ENCODE peak calls at places on chromosome 2, in seven cellular contexts. One of them, this sample, is unnamed.

GRCh38 chr2:28286678-28287077 is 106.0 kb upstream of the FOSL2 start:
- DNase-seq in neuronal stem cell: no peak
- DNase-seq in adrenal gland: no peak
- DNase-seq in CD4-positive, CD25-positive, alpha-beta regulatory T cell: no peak
- DNase-seq in naive thymus-derived CD4-positive, alpha-beta T cell: no peak
- DNase-seq in esophagus squamous epithelium: no peak
- DNase-seq in heart right ventricle: no peak
- DNase-seq in this sample: no peak

GRCh38 chr2:206275274-206276160 is 1.1 kb downstream of the ZDBF2 start:
- DNase-seq in neuronal stem cell: no peak
- DNase-seq in adrenal gland: no peak
- DNase-seq in CD4-positive, CD25-positive, alpha-beta regulatory T cell: peak; percentile 3
- DNase-seq in naive thymus-derived CD4-positive, alpha-beta T cell: peak; percentile 50
- DNase-seq in esophagus squamous epithelium: no peak
- DNase-seq in heart right ventricle: no peak
- DNase-seq in this sample: no peak

GRCh38 chr2:174051741-174052638 is 86.8 kb upstream of the SP3 start:
- DNase-seq in neuronal stem cell: no peak
- DNase-seq in adrenal gland: no peak
- DNase-seq in CD4-positive, CD25-positive, alpha-beta regulatory T cell: no peak
- DNase-seq in naive thymus-derived CD4-positive, alpha-beta T cell: no peak
- DNase-seq in esophagus squamous epithelium: no peak
- DNase-seq in heart right ventricle: no peak
- DNase-seq in this sample: peak; percentile 61

GRCh38 chr2:61016392-61017002 is 1.0 kb upstream of the PEX13 start:
- DNase-seq in neuronal stem cell: no peak
- DNase-seq in adrenal gland: no peak
- DNase-seq in CD4-positive, CD25-positive, alpha-beta regulatory T cell: no peak
- DNase-seq in naive thymus-derived CD4-positive, alpha-beta T cell: no peak
- DNase-seq in esophagus squamous epithelium: no peak
- DNase-seq in heart right ventricle: no peak
- DNase-seq in this sample: no peak

GRCh38 chr2:26456701-26457224 is 21.2 kb downstream of the OTOF start:
- DNase-seq in neuronal stem cell: no peak
- DNase-seq in adrenal gland: no peak
- DNase-seq in CD4-positive, CD25-positive, alpha-beta regulatory T cell: no peak
- DNase-seq in naive thymus-derived CD4-positive, alpha-beta T cell: no peak
- DNase-seq in esophagus squamous epithelium: no peak
- DNase-seq in heart right ventricle: no peak
- DNase-seq in this sample: peak; percentile 94

GRCh38 chr2:233964581-233964980 is 47.4 kb downstream of the TRPM8 start:
- DNase-seq in neuronal stem cell: no peak
- DNase-seq in adrenal gland: no peak
- DNase-seq in CD4-positive, CD25-positive, alpha-beta regulatory T cell: no peak
- DNase-seq in naive thymus-derived CD4-positive, alpha-beta T cell: no peak
- DNase-seq in esophagus squamous epithelium: no peak
- DNase-seq in heart right ventricle: no peak
- DNase-seq in this sample: no peak

GRCh38 chr2:237134321-237134720 is 48.6 kb downstream of the COPS8 start:
- DNase-seq in neuronal stem cell: no peak
- DNase-seq in adrenal gland: no peak
- DNase-seq in CD4-positive, CD25-positive, alpha-beta regulatory T cell: no peak
- DNase-seq in naive thymus-derived CD4-positive, alpha-beta T cell: no peak
- DNase-seq in esophagus squamous epithelium: no peak
- DNase-seq in heart right ventricle: no peak
- DNase-seq in this sample: no peak

GRCh38 chr2:128395640-128396499 is 77.2 kb upstream of the HS6ST1 start:
- DNase-seq in neuronal stem cell: no peak
- DNase-seq in adrenal gland: no peak
- DNase-seq in CD4-positive, CD25-positive, alpha-beta regulatory T cell: no peak
- DNase-seq in naive thymus-derived CD4-positive, alpha-beta T cell: no peak
- DNase-seq in esophagus squamous epithelium: no peak
- DNase-seq in heart right ventricle: no peak
- DNase-seq in this sample: no peak

GRCh38 chr2:127439343-127439742 is 21.1 kb downstream of the PROC start:
- DNase-seq in neuronal stem cell: no peak
- DNase-seq in adrenal gland: no peak
- DNase-seq in CD4-positive, CD25-positive, alpha-beta regulatory T cell: no peak
- DNase-seq in naive thymus-derived CD4-positive, alpha-beta T cell: no peak
- DNase-seq in esophagus squamous epithelium: no peak
- DNase-seq in heart right ventricle: no peak
- DNase-seq in this sample: no peak

GRCh38 chr2:119476301-119477117 is 44.9 kb downstream of the TMEM37 start:
- DNase-seq in neuronal stem cell: peak; percentile 56
- DNase-seq in adrenal gland: peak; percentile 49
- DNase-seq in CD4-positive, CD25-positive, alpha-beta regulatory T cell: no peak
- DNase-seq in naive thymus-derived CD4-positive, alpha-beta T cell: peak; percentile 40
- DNase-seq in esophagus squamous epithelium: no peak
- DNase-seq in heart right ventricle: peak; percentile 52
- DNase-seq in this sample: peak; percentile 46

GRCh38 chr2:6841537-6842287 is 24.0 kb downstream of the CMPK2 start:
- DNase-seq in neuronal stem cell: no peak
- DNase-seq in adrenal gland: no peak
- DNase-seq in CD4-positive, CD25-positive, alpha-beta regulatory T cell: no peak
- DNase-seq in naive thymus-derived CD4-positive, alpha-beta T cell: no peak
- DNase-seq in esophagus squamous epithelium: no peak
- DNase-seq in heart right ventricle: no peak
- DNase-seq in this sample: no peak

GRCh38 chr2:2291500-2292260 is 39.4 kb downstream of the MYT1L start:
- DNase-seq in neuronal stem cell: peak; percentile 49
- DNase-seq in adrenal gland: no peak
- DNase-seq in CD4-positive, CD25-positive, alpha-beta regulatory T cell: no peak
- DNase-seq in naive thymus-derived CD4-positive, alpha-beta T cell: no peak
- DNase-seq in esophagus squamous epithelium: no peak
- DNase-seq in heart right ventricle: peak; percentile 43
- DNase-seq in this sample: no peak

GRCh38 chr2:233059797-233060499 is at the start of gene INPP5D:
- DNase-seq in neuronal stem cell: no peak
- DNase-seq in adrenal gland: peak; percentile 62
- DNase-seq in CD4-positive, CD25-positive, alpha-beta regulatory T cell: peak; percentile 68
- DNase-seq in naive thymus-derived CD4-positive, alpha-beta T cell: peak; percentile 83
- DNase-seq in esophagus squamous epithelium: no peak
- DNase-seq in heart right ventricle: peak; percentile 51
- DNase-seq in this sample: peak; percentile 53

GRCh38 chr2:182068811-182069210 is 83.2 kb downstream of the PPP1R1C start:
- DNase-seq in neuronal stem cell: no peak
- DNase-seq in adrenal gland: no peak
- DNase-seq in CD4-positive, CD25-positive, alpha-beta regulatory T cell: no peak
- DNase-seq in naive thymus-derived CD4-positive, alpha-beta T cell: no peak
- DNase-seq in esophagus squamous epithelium: no peak
- DNase-seq in heart right ventricle: no peak
- DNase-seq in this sample: no peak

GRCh38 chr2:165239230-165239629 is at the start of gene SCN2A:
- DNase-seq in neuronal stem cell: peak; percentile 47
- DNase-seq in adrenal gland: no peak
- DNase-seq in CD4-positive, CD25-positive, alpha-beta regulatory T cell: no peak
- DNase-seq in naive thymus-derived CD4-positive, alpha-beta T cell: peak; percentile 5
- DNase-seq in esophagus squamous epithelium: no peak
- DNase-seq in heart right ventricle: no peak
- DNase-seq in this sample: peak; percentile 20

GRCh38 chr2:130391872-130392670 is 36.2 kb downstream of the PTPN18 start:
- DNase-seq in neuronal stem cell: no peak
- DNase-seq in adrenal gland: no peak
- DNase-seq in CD4-positive, CD25-positive, alpha-beta regulatory T cell: no peak
- DNase-seq in naive thymus-derived CD4-positive, alpha-beta T cell: no peak
- DNase-seq in esophagus squamous epithelium: no peak
- DNase-seq in heart right ventricle: no peak
- DNase-seq in this sample: no peak

GRCh38 chr2:38526195-38526594 is 76.5 kb downstream of the HNRNPLL start:
- DNase-seq in neuronal stem cell: no peak
- DNase-seq in adrenal gland: no peak
- DNase-seq in CD4-positive, CD25-positive, alpha-beta regulatory T cell: no peak
- DNase-seq in naive thymus-derived CD4-positive, alpha-beta T cell: no peak
- DNase-seq in esophagus squamous epithelium: no peak
- DNase-seq in heart right ventricle: no peak
- DNase-seq in this sample: no peak

GRCh38 chr2:38529208-38529607 is 73.5 kb downstream of the HNRNPLL start:
- DNase-seq in neuronal stem cell: no peak
- DNase-seq in adrenal gland: no peak
- DNase-seq in CD4-positive, CD25-positive, alpha-beta regulatory T cell: no peak
- DNase-seq in naive thymus-derived CD4-positive, alpha-beta T cell: no peak
- DNase-seq in esophagus squamous epithelium: no peak
- DNase-seq in heart right ventricle: no peak
- DNase-seq in this sample: no peak

GRCh38 chr2:38527338-38528007 is 75.3 kb downstream of the HNRNPLL start:
- DNase-seq in neuronal stem cell: no peak
- DNase-seq in adrenal gland: no peak
- DNase-seq in CD4-positive, CD25-positive, alpha-beta regulatory T cell: no peak
- DNase-seq in naive thymus-derived CD4-positive, alpha-beta T cell: no peak
- DNase-seq in esophagus squamous epithelium: no peak
- DNase-seq in heart right ventricle: no peak
- DNase-seq in this sample: no peak

GRCh38 chr2:38524580-38524979 is 78.1 kb downstream of the HNRNPLL start:
- DNase-seq in neuronal stem cell: no peak
- DNase-seq in adrenal gland: no peak
- DNase-seq in CD4-positive, CD25-positive, alpha-beta regulatory T cell: no peak
- DNase-seq in naive thymus-derived CD4-positive, alpha-beta T cell: no peak
- DNase-seq in esophagus squamous epithelium: no peak
- DNase-seq in heart right ventricle: no peak
- DNase-seq in this sample: no peak

GRCh38 chr2:38528008-38528442 is 74.7 kb downstream of the HNRNPLL start:
- DNase-seq in neuronal stem cell: no peak
- DNase-seq in adrenal gland: peak; percentile 60
- DNase-seq in CD4-positive, CD25-positive, alpha-beta regulatory T cell: no peak
- DNase-seq in naive thymus-derived CD4-positive, alpha-beta T cell: no peak
- DNase-seq in esophagus squamous epithelium: no peak
- DNase-seq in heart right ventricle: peak; percentile 40
- DNase-seq in this sample: no peak
- H3K27ac ChIP-seq in neuronal stem cell: no peak overlapping the region
- H3K27ac ChIP-seq in adrenal gland: peak overlapping the region; percentile 95
- H3K27ac ChIP-seq in CD4-positive, CD25-positive, alpha-beta regulatory T cell: no peak overlapping the region
- H3K27ac ChIP-seq in naive thymus-derived CD4-positive, alpha-beta T cell: no peak overlapping the region
- H3K27ac ChIP-seq in esophagus squamous epithelium: peak overlapping the region; percentile 12
- H3K27ac ChIP-seq in heart right ventricle: no peak overlapping the region
- H3K27ac ChIP-seq in this sample: no peak overlapping the region

GRCh38 chr2:65380243-65380642 is 52.2 kb downstream of the SPRED2 start:
- DNase-seq in neuronal stem cell: no peak
- DNase-seq in adrenal gland: no peak
- DNase-seq in CD4-positive, CD25-positive, alpha-beta regulatory T cell: no peak
- DNase-seq in naive thymus-derived CD4-positive, alpha-beta T cell: no peak
- DNase-seq in esophagus squamous epithelium: no peak
- DNase-seq in heart right ventricle: no peak
- DNase-seq in this sample: no peak
- H3K4me1 ChIP-seq in neuronal stem cell: peaks cover 3% of the 10 kb centered on the region
- H3K4me1 ChIP-seq in adrenal gland: peaks cover 23% of the 10 kb centered on the region
- H3K4me1 ChIP-seq in CD4-positive, CD25-positive, alpha-beta regulatory T cell: peaks cover 18% of the 10 kb centered on the region
- H3K4me1 ChIP-seq in naive thymus-derived CD4-positive, alpha-beta T cell: no peaks in the 10 kb centered on the region
- H3K4me1 ChIP-seq in esophagus squamous epithelium: peaks cover 53% of the 10 kb centered on the region
- H3K4me1 ChIP-seq in heart right ventricle: peaks cover 80% of the 10 kb centered on the region
- H3K4me1 ChIP-seq in this sample: peaks cover 19% of the 10 kb centered on the region

DNA sequence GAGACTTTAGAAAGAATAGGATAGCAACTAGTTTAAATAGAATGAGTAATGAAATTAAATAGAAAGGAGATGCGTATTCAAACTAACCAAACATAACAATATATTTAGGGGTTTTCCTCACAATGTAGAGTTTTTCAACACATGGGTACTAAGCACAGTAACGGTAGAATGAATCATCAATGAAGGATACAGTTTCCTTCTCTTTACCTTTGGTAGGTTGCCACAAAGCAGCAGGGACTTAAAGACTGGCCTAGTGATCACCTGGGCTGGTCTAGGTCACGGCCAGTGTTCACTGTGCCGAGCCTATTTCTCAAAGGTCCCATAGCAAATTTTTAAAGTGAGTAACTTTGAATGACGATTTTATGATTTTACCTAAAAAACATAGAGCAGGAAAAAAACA is 311.7 kb downstream of the XIRP2 start:
- DNase-seq in neuronal stem cell: no peak
- DNase-seq in adrenal gland: no peak
- DNase-seq in CD4-positive, CD25-positive, alpha-beta regulatory T cell: no peak
- DNase-seq in naive thymus-derived CD4-positive, alpha-beta T cell: no peak
- DNase-seq in esophagus squamous epithelium: no peak
- DNase-seq in heart right ventricle: no peak
- DNase-seq in this sample: no peak
- H3K36me3 ChIP-seq in neuronal stem cell: no peaks in the 10 kb centered on the region
- H3K36me3 ChIP-seq in adrenal gland: no peaks in the 10 kb centered on the region
- H3K36me3 ChIP-seq in CD4-positive, CD25-positive, alpha-beta regulatory T cell: no peaks in the 10 kb centered on the region
- H3K36me3 ChIP-seq in naive thymus-derived CD4-positive, alpha-beta T cell: no peaks in the 10 kb centered on the region
- H3K36me3 ChIP-seq in esophagus squamous epithelium: no peaks in the 10 kb centered on the region
- H3K36me3 ChIP-seq in heart right ventricle: no peaks in the 10 kb centered on the region
- H3K36me3 ChIP-seq in this sample: no peaks in the 10 kb centered on the region

GRCh38 chr2:222568866-222569265 is 87.0 kb downstream of the FARSB start:
- DNase-seq in neuronal stem cell: no peak
- DNase-seq in adrenal gland: peak; percentile 62
- DNase-seq in CD4-positive, CD25-positive, alpha-beta regulatory T cell: no peak
- DNase-seq in naive thymus-derived CD4-positive, alpha-beta T cell: no peak
- DNase-seq in esophagus squamous epithelium: no peak
- DNase-seq in heart right ventricle: no peak
- DNase-seq in this sample: no peak
- H3K27ac ChIP-seq in neuronal stem cell: no peak overlapping the region
- H3K27ac ChIP-seq in adrenal gland: no peak overlapping the region
- H3K27ac ChIP-seq in CD4-positive, CD25-positive, alpha-beta regulatory T cell: no peak overlapping the region
- H3K27ac ChIP-seq in naive thymus-derived CD4-positive, alpha-beta T cell: no peak overlapping the region
- H3K27ac ChIP-seq in esophagus squamous epithelium: no peak overlapping the region
- H3K27ac ChIP-seq in heart right ventricle: no peak overlapping the region
- H3K27ac ChIP-seq in this sample: no peak overlapping the region

DNA sequence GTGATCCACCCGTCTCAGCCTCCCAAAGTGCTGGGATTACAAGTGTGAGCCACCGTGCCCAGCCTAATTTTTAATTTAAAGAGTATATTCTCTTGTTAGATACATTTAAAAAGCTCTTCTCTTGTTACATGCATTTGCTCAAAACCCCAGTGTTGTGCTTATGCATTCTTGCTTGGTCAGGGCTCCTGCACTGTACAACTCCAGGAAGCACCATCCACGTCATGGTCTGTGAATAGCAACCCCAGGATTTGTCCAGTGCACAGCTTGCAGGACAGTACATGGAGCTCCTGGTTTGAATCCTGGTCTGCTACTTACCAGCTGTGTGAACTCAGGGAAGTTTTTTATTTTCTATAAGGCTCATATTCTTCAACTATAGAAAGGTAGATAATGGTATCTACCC is 80.8 kb downstream of the MDH1 start:
- DNase-seq in neuronal stem cell: no peak
- DNase-seq in adrenal gland: no peak
- DNase-seq in CD4-positive, CD25-positive, alpha-beta regulatory T cell: no peak
- DNase-seq in naive thymus-derived CD4-positive, alpha-beta T cell: no peak
- DNase-seq in esophagus squamous epithelium: no peak
- DNase-seq in heart right ventricle: no peak
- DNase-seq in this sample: no peak
- H3K4me1 ChIP-seq in neuronal stem cell: peaks cover 4% of the 10 kb centered on the region
- H3K4me1 ChIP-seq in adrenal gland: no peaks in the 10 kb centered on the region
- H3K4me1 ChIP-seq in CD4-positive, CD25-positive, alpha-beta regulatory T cell: no peaks in the 10 kb centered on the region
- H3K4me1 ChIP-seq in naive thymus-derived CD4-positive, alpha-beta T cell: no peaks in the 10 kb centered on the region
- H3K4me1 ChIP-seq in esophagus squamous epithelium: no peaks in the 10 kb centered on the region
- H3K4me1 ChIP-seq in heart right ventricle: no peaks in the 10 kb centered on the region
- H3K4me1 ChIP-seq in this sample: no peaks in the 10 kb centered on the region